ENCODE peak calls at places on chromosomes 6 and 20, in ten cellular contexts. L is stimulated activated CD4-positive, alpha-beta T cell treated with anti-CD3 and anti-CD28 coated beads, TNF-alpha, amount 100 ng/mL, for 1 hour; X is NCI-H1417; I is EH; G is endodermal cell; O is AG04450; F is coronary artery; B is left colon; E is ELR; W is anterior cingulate cortex. K is an unnamed sample.

GRCh38 chr6:112618796-112619195 is 271.7 kb downstream of the RFPL4B start:
- DNase-seq in O (no peak), I (peak), X (peak), E (peak), G (peak), W (no peak), F (no peak), B (no peak), L (no peak), K (no peak)

GRCh38 chr6:99614430-99615161 is 8.0 kb downstream of the PRDM13 start:
- DNase-seq in E (no peak), B (peak), F (no peak), O (no peak), L (no peak), I (no peak), G (peak), W (no peak), X (peak), K (peak)

GRCh38 chr6:3335169-3335568 is 76.4 kb downstream of the PSMG4 start:
- DNase-seq in E (no peak), L (no peak), W (no peak), B (no peak), I (no peak), G (peak), X (no peak), F (no peak), O (no peak), K (no peak)

GRCh38 chr20:50124496-50124895 is 11.5 kb upstream of the UBE2V1 start:
- DNase-seq in O (no peak), W (no peak), E (no peak), B (no peak), X (no peak), G (no peak), I (no peak), L (no peak), F (no peak), K (no peak)

GRCh38 chr6:125843593-125843992 is 52.8 kb downstream of the NCOA7 start:
- DNase-seq in L (no peak), O (no peak), E (no peak), F (no peak), W (no peak), G (no peak), X (no peak), I (no peak), B (no peak), K (no peak)

GRCh38 chr6:118776607-118777549 is 117.1 kb upstream of the ASF1A start:
- DNase-seq in I (peak), F (no peak), B (peak), O (peak), E (peak), W (peak), X (peak), G (peak), L (peak), K (peak)

GRCh38 chr6:16850332-16851022 is 89.2 kb upstream of the ATXN1 start:
- DNase-seq in O (no peak), G (no peak), L (no peak), B (no peak), W (no peak), I (no peak), F (no peak), X (peak), E (peak), K (no peak)

GRCh38 chr20:22339091-22339881 is 245.1 kb downstream of the FOXA2 start:
- DNase-seq in E (peak), F (no peak), G (peak), B (peak), L (no peak), W (no peak), I (peak), O (peak), X (peak), K (peak)

GRCh38 chr6:41780623-41781301 is at the start of gene PRICKLE4:
- DNase-seq in L (no peak), W (no peak), X (peak), O (no peak), E (peak), F (no peak), I (no peak), B (peak), G (peak), K (peak)

GRCh38 chr6:13877116-13877515 is 47.6 kb upstream of the RNF182 start:
- DNase-seq in B (no peak), O (peak), W (no peak), E (peak), L (no peak), X (no peak), G (no peak), I (no peak), F (no peak), K (no peak)

GRCh38 chr6:40962241-40962640 is 76.8 kb downstream of the UNC5CL start:
- DNase-seq in E (peak), O (peak), L (no peak), F (no peak), X (peak), B (no peak), G (no peak), I (peak), W (no peak), K (no peak)

GRCh38 chr20:35111141-35111888 is 18.7 kb upstream of the TRPC4AP start:
- DNase-seq in L (no peak), G (no peak), I (peak), W (no peak), F (no peak), B (no peak), O (no peak), E (peak), X (no peak), K (no peak)

GRCh38 chr20:48731581-48731980 is 96.2 kb downstream of the PREX1 start:
- DNase-seq in X (no peak), W (no peak), E (no peak), F (no peak), L (no peak), I (no peak), B (no peak), G (no peak), O (no peak), K (no peak)

GRCh38 chr6:75676377-75676776 is 72.7 kb upstream of the MYO6 start:
- DNase-seq in W (no peak), X (no peak), O (no peak), F (no peak), G (no peak), E (no peak), B (no peak), I (no peak), L (no peak), K (no peak)

GRCh38 chr20:1121439-1121838 is 3.0 kb downstream of the PSMF1 start:
- DNase-seq in E (no peak), O (no peak), W (no peak), B (no peak), L (no peak), I (no peak), G (no peak), F (no peak), X (no peak), K (no peak)

GRCh38 chr6:89430563-89430962 is 2.4 kb upstream of the ANKRD6 start:
- DNase-seq in G (peak), E (no peak), O (no peak), L (no peak), I (no peak), F (no peak), B (no peak), W (no peak), X (peak), K (no peak)

GRCh38 chr6:28383235-28384142 is 16.1 kb downstream of the ZSCAN12 start:
- DNase-seq in W (peak), X (no peak), I (peak), G (peak), E (peak), F (peak), O (peak), B (peak), L (no peak), K (peak)

GRCh38 chr6:129598244-129599187 is 111.5 kb downstream of the ARHGAP18 start:
- DNase-seq in L (no peak), F (no peak), I (peak), E (peak), X (peak), G (peak), O (peak), B (no peak), W (no peak), K (no peak)

GRCh38 chr6:24927985-24928735 is 7.6 kb downstream of the RIPOR2 start:
- DNase-seq in O (peak), F (no peak), B (no peak), L (no peak), I (peak), W (no peak), X (no peak), G (no peak), E (peak), K (no peak)

GRCh38 chr6:129893513-129894098 is 32.5 kb upstream of the TMEM244 start:
- DNase-seq in O (no peak), E (peak), X (peak), I (peak), B (no peak), F (no peak), L (no peak), W (no peak), G (no peak), K (no peak)

GRCh38 chr6:14596410-14596809 is 478.8 kb downstream of the CD83 start:
- DNase-seq in O (no peak), F (no peak), E (peak), W (no peak), L (no peak), X (peak), I (peak), B (no peak), G (peak), K (no peak)

GRCh38 chr6:121756643-121757042 is 321.2 kb downstream of the GJA1 start:
- DNase-seq in L (no peak), B (no peak), X (no peak), G (no peak), F (no peak), O (no peak), I (no peak), E (no peak), W (no peak), K (no peak)

GRCh38 chr6:148342146-148343027 is at the start of gene SASH1:
- DNase-seq in O (peak), B (peak), X (peak), G (peak), I (peak), F (peak), L (no peak), E (peak), W (peak), K (peak)

GRCh38 chr6:163263998-163264661 is 150.4 kb upstream of the QKI start:
- DNase-seq in E (no peak), W (peak), F (no peak), O (no peak), L (no peak), I (no peak), B (no peak), G (peak), X (no peak), K (no peak)

GRCh38 chr6:48733581-48733980 is 622.6 kb upstream of the PTCHD4 start:
- DNase-seq in W (no peak), L (no peak), F (no peak), O (no peak), B (no peak), G (no peak), E (peak), I (peak), X (no peak), K (no peak)

GRCh38 chr6:157269261-157269794 is 54.0 kb downstream of the TMEM242 start:
- DNase-seq in I (peak), F (peak), G (peak), L (no peak), O (no peak), B (peak), X (no peak), E (no peak), W (no peak), K (peak)

GRCh38 chr20:63538204-63539091 is 1.3 kb upstream of the PTK6 start:
- DNase-seq in X (peak), W (no peak), I (no peak), F (no peak), G (no peak), O (no peak), L (no peak), B (peak), E (peak), K (peak)

GRCh38 chr6:74137910-74138309 is 441.9 kb downstream of the CD109 start:
- DNase-seq in X (no peak), B (no peak), G (no peak), W (no peak), O (peak), I (peak), F (no peak), E (peak), L (no peak), K (no peak)

GRCh38 chr6:56148488-56149190 is 98.7 kb downstream of the COL21A1 start:
- DNase-seq in X (no peak), O (no peak), W (no peak), F (no peak), B (no peak), E (no peak), L (no peak), G (no peak), I (no peak), K (no peak)

GRCh38 chr6:105681061-105681460 is 278.2 kb upstream of the PREP start:
- DNase-seq in E (no peak), O (no peak), X (no peak), I (no peak), F (no peak), G (no peak), B (no peak), L (no peak), W (no peak), K (no peak)

GRCh38 chr6:126955621-126956020 is 162.8 kb upstream of the RSPO3 start:
- DNase-seq in F (no peak), G (no peak), W (no peak), O (no peak), I (no peak), B (no peak), L (no peak), X (peak), E (no peak), K (no peak)

GRCh38 chr6:9224539-9224938 is 789.2 kb upstream of the SLC35B3 start:
- DNase-seq in I (peak), F (no peak), B (no peak), G (no peak), L (no peak), X (no peak), W (no peak), E (peak), O (no peak), K (no peak)

GRCh38 chr6:167893416-167893815 is 66.7 kb downstream of the AFDN start:
- DNase-seq in B (no peak), X (no peak), O (no peak), I (peak), L (no peak), G (peak), E (peak), F (no peak), W (no peak), K (no peak)

GRCh38 chr6:79601020-79601609 is 30.0 kb upstream of the SH3BGRL2 start:
- DNase-seq in L (no peak), W (no peak), X (no peak), G (no peak), O (peak), B (no peak), F (no peak), E (peak), I (peak), K (no peak)